ENCODE peak calls at places on chromosomes 12 and 14, in five cellular contexts. One of them, this sample, is unnamed.

GRCh38 chr14:72736791-72737559 is 156.9 kb downstream of the DPF3 start:
- DNase-seq in posterior vena cava: no peak
- DNase-seq in cardiac fibroblast: no peak
- DNase-seq in brain microvascular endothelial cell: no peak
- DNase-seq in stimulated activated CD8-positive, alpha-beta memory T cell treated with anti-CD3 and anti-CD28 coated beads, Interleukin-4, amount 100 ng/mL, for 1 hour: no peak
- DNase-seq in this sample: no peak

GRCh38 chr14:55957950-55958349 is 160.3 kb upstream of the PELI2 start:
- DNase-seq in posterior vena cava: no peak
- DNase-seq in cardiac fibroblast: no peak
- DNase-seq in brain microvascular endothelial cell: no peak
- DNase-seq in stimulated activated CD8-positive, alpha-beta memory T cell treated with anti-CD3 and anti-CD28 coated beads, Interleukin-4, amount 100 ng/mL, for 1 hour: no peak
- DNase-seq in this sample: no peak

GRCh38 chr12:127083028-127083949 is 1183.7 kb upstream of the TMEM132C start:
- DNase-seq in posterior vena cava: no peak
- DNase-seq in cardiac fibroblast: peak
- DNase-seq in brain microvascular endothelial cell: peak
- DNase-seq in stimulated activated CD8-positive, alpha-beta memory T cell treated with anti-CD3 and anti-CD28 coated beads, Interleukin-4, amount 100 ng/mL, for 1 hour: no peak
- DNase-seq in this sample: peak

GRCh38 chr12:20382117-20382516 is 13.8 kb downstream of the PDE3A start:
- DNase-seq in posterior vena cava: no peak
- DNase-seq in cardiac fibroblast: no peak
- DNase-seq in brain microvascular endothelial cell: no peak
- DNase-seq in stimulated activated CD8-positive, alpha-beta memory T cell treated with anti-CD3 and anti-CD28 coated beads, Interleukin-4, amount 100 ng/mL, for 1 hour: no peak
- DNase-seq in this sample: no peak

GRCh38 chr12:115163710-115164109 is 479.7 kb upstream of the TBX3 start:
- DNase-seq in posterior vena cava: no peak
- DNase-seq in cardiac fibroblast: no peak
- DNase-seq in brain microvascular endothelial cell: no peak
- DNase-seq in stimulated activated CD8-positive, alpha-beta memory T cell treated with anti-CD3 and anti-CD28 coated beads, Interleukin-4, amount 100 ng/mL, for 1 hour: no peak
- DNase-seq in this sample: peak

GRCh38 chr12:55847603-55848329 is 5.0 kb upstream of the MMP19 start:
- DNase-seq in posterior vena cava: peak
- DNase-seq in cardiac fibroblast: peak
- DNase-seq in brain microvascular endothelial cell: peak
- DNase-seq in stimulated activated CD8-positive, alpha-beta memory T cell treated with anti-CD3 and anti-CD28 coated beads, Interleukin-4, amount 100 ng/mL, for 1 hour: no peak
- DNase-seq in this sample: no peak

GRCh38 chr14:54650331-54651017 is 83.5 kb downstream of the SAMD4A start:
- DNase-seq in posterior vena cava: peak
- DNase-seq in cardiac fibroblast: peak
- DNase-seq in brain microvascular endothelial cell: peak
- DNase-seq in stimulated activated CD8-positive, alpha-beta memory T cell treated with anti-CD3 and anti-CD28 coated beads, Interleukin-4, amount 100 ng/mL, for 1 hour: no peak
- DNase-seq in this sample: no peak

GRCh38 chr12:25957898-25958253 is 606 bp upstream of the RASSF8 start:
- DNase-seq in posterior vena cava: no peak
- DNase-seq in cardiac fibroblast: peak
- DNase-seq in brain microvascular endothelial cell: peak
- DNase-seq in stimulated activated CD8-positive, alpha-beta memory T cell treated with anti-CD3 and anti-CD28 coated beads, Interleukin-4, amount 100 ng/mL, for 1 hour: no peak
- DNase-seq in this sample: no peak

GRCh38 chr14:90743826-90744225 is 72.4 kb downstream of the TTC7B start:
- DNase-seq in posterior vena cava: no peak
- DNase-seq in cardiac fibroblast: no peak
- DNase-seq in brain microvascular endothelial cell: no peak
- DNase-seq in stimulated activated CD8-positive, alpha-beta memory T cell treated with anti-CD3 and anti-CD28 coated beads, Interleukin-4, amount 100 ng/mL, for 1 hour: no peak
- DNase-seq in this sample: no peak

GRCh38 chr14:88695873-88696272 is 96.9 kb downstream of the EML5 start:
- DNase-seq in posterior vena cava: no peak
- DNase-seq in cardiac fibroblast: no peak
- DNase-seq in brain microvascular endothelial cell: no peak
- DNase-seq in stimulated activated CD8-positive, alpha-beta memory T cell treated with anti-CD3 and anti-CD28 coated beads, Interleukin-4, amount 100 ng/mL, for 1 hour: no peak
- DNase-seq in this sample: no peak

GRCh38 chr12:105365231-105365630 is 34.7 kb downstream of the C12orf75 start:
- DNase-seq in posterior vena cava: no peak
- DNase-seq in cardiac fibroblast: no peak
- DNase-seq in brain microvascular endothelial cell: no peak
- DNase-seq in stimulated activated CD8-positive, alpha-beta memory T cell treated with anti-CD3 and anti-CD28 coated beads, Interleukin-4, amount 100 ng/mL, for 1 hour: no peak
- DNase-seq in this sample: no peak

GRCh38 chr14:73502017-73502619 is 11.4 kb downstream of the RIOX1 start:
- DNase-seq in posterior vena cava: no peak
- DNase-seq in cardiac fibroblast: no peak
- DNase-seq in brain microvascular endothelial cell: no peak
- DNase-seq in stimulated activated CD8-positive, alpha-beta memory T cell treated with anti-CD3 and anti-CD28 coated beads, Interleukin-4, amount 100 ng/mL, for 1 hour: no peak
- DNase-seq in this sample: no peak

GRCh38 chr14:55699131-55700057 is 119.4 kb downstream of the KTN1 start:
- DNase-seq in posterior vena cava: no peak
- DNase-seq in cardiac fibroblast: peak
- DNase-seq in brain microvascular endothelial cell: peak
- DNase-seq in stimulated activated CD8-positive, alpha-beta memory T cell treated with anti-CD3 and anti-CD28 coated beads, Interleukin-4, amount 100 ng/mL, for 1 hour: no peak
- DNase-seq in this sample: no peak

GRCh38 chr14:101557811-101558738 is 3.2 kb upstream of the DIO3 start:
- DNase-seq in posterior vena cava: no peak
- DNase-seq in cardiac fibroblast: no peak
- DNase-seq in brain microvascular endothelial cell: no peak
- DNase-seq in stimulated activated CD8-positive, alpha-beta memory T cell treated with anti-CD3 and anti-CD28 coated beads, Interleukin-4, amount 100 ng/mL, for 1 hour: no peak
- DNase-seq in this sample: no peak

GRCh38 chr12:75130811-75131210 is 78.8 kb downstream of the KCNC2 start:
- DNase-seq in posterior vena cava: no peak
- DNase-seq in cardiac fibroblast: no peak
- DNase-seq in brain microvascular endothelial cell: no peak
- DNase-seq in stimulated activated CD8-positive, alpha-beta memory T cell treated with anti-CD3 and anti-CD28 coated beads, Interleukin-4, amount 100 ng/mL, for 1 hour: no peak
- DNase-seq in this sample: no peak